ENCODE peak calls at places on chromosomes 13 and 19, in five cellular contexts. V is A549, K is cardiac muscle cell, I is body of pancreas, B is endothelial cell. N is an unnamed sample.

GRCh38 chr13:19586904-19587634 is 25.7 kb upstream of the TPTE2 start:
- DNase-seq in K (no peak), I (no peak), V (no peak), B (no peak), N (peak)

GRCh38 chr19:39951686-39952085 is 17.3 kb upstream of the FCGBP start:
- DNase-seq in K (no peak), I (no peak), V (peak), B (no peak), N (no peak)

GRCh38 chr19:4671182-4671851 is 1.2 kb upstream of the MYDGF start:
- DNase-seq in I (no peak), K (no peak), V (no peak), B (no peak), N (no peak)

GRCh38 chr13:93814658-93815057 is 588.1 kb downstream of the GPC6 start:
- DNase-seq in B (no peak), K (no peak), V (no peak), I (no peak), N (no peak)

GRCh38 chr13:82681535-82681934 is 1200.7 kb downstream of the SLITRK1 start:
- DNase-seq in I (no peak), V (no peak), B (no peak), K (no peak), N (no peak)

GRCh38 chr19:14507704-14508246 is 10.4 kb downstream of the DNAJB1 start:
- DNase-seq in I (no peak), B (no peak), V (no peak), K (peak), N (no peak)

GRCh38 chr13:32430018-32430747 is 2.3 kb upstream of the N4BP2L1 start:
- DNase-seq in K (no peak), V (no peak), B (peak), I (no peak), N (no peak)

GRCh38 chr19:55678121-55678671 is 3.2 kb downstream of the EPN1 start:
- DNase-seq in V (no peak), B (no peak), I (no peak), K (no peak), N (no peak)

GRCh38 chr13:23709521-23709920 is 139.3 kb downstream of the TNFRSF19 start:
- DNase-seq in K (peak), V (no peak), B (no peak), I (no peak), N (no peak)

GRCh38 chr19:52993342-52994178 is 20.2 kb upstream of the ERVV-1 start:
- DNase-seq in K (peak), V (no peak), B (peak), I (peak), N (peak)

GRCh38 chr13:112213467-112214245 is 146.7 kb downstream of the SOX1 start:
- DNase-seq in B (no peak), V (no peak), K (no peak), I (peak), N (no peak)

GRCh38 chr13:62358646-62358932 is 942.9 kb upstream of the PCDH20 start:
- DNase-seq in K (no peak), B (no peak), I (no peak), V (no peak), N (no peak)

GRCh38 chr19:6276447-6276846 is 3.3 kb downstream of the MLLT1 start:
- DNase-seq in I (peak), V (no peak), K (peak), B (no peak), N (no peak)

GRCh38 chr19:34576292-34576691 is 94.7 kb downstream of the WTIP start:
- DNase-seq in V (no peak), I (no peak), B (no peak), K (no peak), N (no peak)

GRCh38 chr13:102771298-102772041 is 2.1 kb downstream of the TEX30 start:
- DNase-seq in I (no peak), V (no peak), B (no peak), K (no peak), N (no peak)

GRCh38 chr19:8161135-8161646 is 11.8 kb upstream of the FBN3 start:
- DNase-seq in K (peak), I (peak), B (no peak), V (no peak), N (peak)

GRCh38 chr19:2827840-2828489 is 8.3 kb downstream of the ZNF554 start:
- DNase-seq in I (no peak), B (no peak), V (no peak), K (no peak), N (no peak)

GRCh38 chr13:79918620-79919019 is 422.3 kb downstream of the SPRY2 start:
- DNase-seq in B (no peak), K (no peak), I (no peak), V (no peak), N (no peak)

GRCh38 chr19:54416695-54417491 is 1.6 kb downstream of the TTYH1 start:
- DNase-seq in I (no peak), B (no peak), V (no peak), K (no peak), N (no peak)

GRCh38 chr19:1206733-1207301 is 1.2 kb downstream of the STK11 start:
- DNase-seq in V (no peak), I (peak), B (no peak), K (peak), N (peak)

GRCh38 chr13:43363156-43363918 is 340.0 kb downstream of the DNAJC15 start:
- DNase-seq in K (no peak), B (no peak), V (no peak), I (no peak), N (no peak)

GRCh38 chr19:8251025-8251472 is 41.9 kb downstream of the CERS4 start:
- DNase-seq in V (no peak), I (peak), B (no peak), K (no peak), N (no peak)

GRCh38 chr19:2343289-2343982 is 15.0 kb downstream of the SPPL2B start:
- DNase-seq in B (no peak), V (no peak), I (no peak), K (no peak), N (no peak)

GRCh38 chr19:7471696-7472620 is 16.9 kb downstream of the PEX11G start:
- DNase-seq in B (no peak), I (no peak), V (no peak), K (no peak), N (no peak)

GRCh38 chr13:112918746-112919145 is 50.3 kb upstream of the MCF2L start:
- DNase-seq in V (no peak), K (no peak), B (no peak), I (no peak), N (no peak)

GRCh38 chr19:5149508-5149907 is 180.6 kb downstream of the KDM4B start:
- DNase-seq in B (no peak), K (no peak), V (no peak), I (no peak), N (no peak)

GRCh38 chr13:50732712-50733111 is 110.8 kb downstream of the DLEU7 start:
- DNase-seq in K (no peak), V (no peak), B (no peak), I (no peak), N (no peak)

GRCh38 chr13:102376314-102376713 is 25.5 kb downstream of the FGF14 start:
- DNase-seq in K (no peak), V (no peak), I (no peak), B (no peak), N (no peak)

GRCh38 chr13:35830850-35831450 is 300.2 kb downstream of the DCLK1 start:
- DNase-seq in K (no peak), B (no peak), I (no peak), V (no peak), N (no peak)

GRCh38 chr19:38944981-38945506 is 14.3 kb downstream of the MRPS12 start:
- DNase-seq in B (no peak), K (no peak), I (no peak), V (no peak), N (no peak)

GRCh38 chr13:107644136-107644535 is 571.2 kb downstream of the LIG4 start:
- DNase-seq in I (no peak), B (no peak), K (no peak), V (no peak), N (no peak)

GRCh38 chr13:45120967-45121366 is 657 bp downstream of the GTF2F2 start:
- DNase-seq in B (no peak), V (no peak), K (no peak), I (no peak), N (no peak)

GRCh38 chr19:13055213-13056051 is 47.2 kb downstream of the LYL1 start:
- DNase-seq in I (peak), V (no peak), B (no peak), K (no peak), N (no peak)

GRCh38 chr13:96650301-96650886 is 343.9 kb downstream of the OXGR1 start:
- DNase-seq in K (no peak), B (no peak), I (no peak), V (no peak), N (no peak)

GRCh38 chr13:100128373-100128772 is 39.5 kb downstream of the PCCA start:
- DNase-seq in K (no peak), B (no peak), I (no peak), V (peak), N (peak)

GRCh38 chr13:99871249-99871898 is 100.2 kb downstream of the ZIC5 start:
- DNase-seq in B (no peak), V (no peak), K (no peak), I (no peak), N (no peak)

GRCh38 chr19:55626350-55626749 is 2.0 kb upstream of the ZNF784 start:
- DNase-seq in B (no peak), K (no peak), I (no peak), V (no peak), N (peak)

GRCh38 chr19:12867120-12868099 is 13.8 kb downstream of the DNASE2 start:
- DNase-seq in K (peak), V (no peak), B (peak), I (peak), N (peak)

GRCh38 chr13:32415019-32415418 is 12.9 kb downstream of the N4BP2L1 start:
- DNase-seq in B (peak), K (no peak), V (peak), I (no peak), N (peak)

GRCh38 chr19:10417598-10418280 is 2.6 kb upstream of the PDE4A start:
- DNase-seq in V (no peak), K (peak), I (no peak), B (no peak), N (no peak)

GRCh38 chr19:10419200-10419645 is 1.1 kb upstream of the PDE4A start:
- DNase-seq in B (no peak), K (no peak), I (no peak), V (no peak), N (peak)

GRCh38 chr19:10419646-10420443 is 493 bp upstream of the PDE4A start:
- DNase-seq in B (peak), I (no peak), V (peak), K (peak), N (peak)

GRCh38 chr19:10416380-10417257 is 3.7 kb upstream of the PDE4A start:
- DNase-seq in B (peak), V (peak), I (peak), K (peak), N (peak)

GRCh38 chr19:10418281-10419199 is 1.8 kb upstream of the PDE4A start:
- DNase-seq in V (no peak), K (peak), I (no peak), B (no peak), N (peak)
- TF ChIP-seq CTCF in V (no peak), K (peak), I (no peak), B (no peak), N (no peak)

DNA sequence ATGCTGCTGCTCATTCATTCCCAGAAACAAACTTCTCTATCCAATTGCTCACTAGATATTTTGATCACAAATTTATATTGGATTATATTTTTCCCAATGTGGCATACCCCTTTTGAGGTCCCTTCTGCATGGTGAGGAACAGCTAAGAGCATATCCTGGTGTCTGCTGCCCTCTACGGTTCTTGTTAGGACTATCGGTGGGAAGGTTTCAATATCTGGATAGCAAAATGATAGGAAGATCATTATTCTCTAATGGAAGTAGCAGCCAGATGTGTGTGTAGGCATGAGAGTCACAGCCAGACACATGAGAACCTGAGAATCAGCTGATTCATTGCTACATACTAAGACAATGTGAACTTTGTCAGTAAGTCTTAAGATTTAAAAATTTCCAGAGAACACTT is 1422.4 kb upstream of the MIR17HG start:
- DNase-seq in B (peak), I (no peak), V (no peak), K (peak), N (no peak)
- TF ChIP-seq CTCF in B (peak), I (no peak), V (peak), K (peak), N (no peak)

DNA sequence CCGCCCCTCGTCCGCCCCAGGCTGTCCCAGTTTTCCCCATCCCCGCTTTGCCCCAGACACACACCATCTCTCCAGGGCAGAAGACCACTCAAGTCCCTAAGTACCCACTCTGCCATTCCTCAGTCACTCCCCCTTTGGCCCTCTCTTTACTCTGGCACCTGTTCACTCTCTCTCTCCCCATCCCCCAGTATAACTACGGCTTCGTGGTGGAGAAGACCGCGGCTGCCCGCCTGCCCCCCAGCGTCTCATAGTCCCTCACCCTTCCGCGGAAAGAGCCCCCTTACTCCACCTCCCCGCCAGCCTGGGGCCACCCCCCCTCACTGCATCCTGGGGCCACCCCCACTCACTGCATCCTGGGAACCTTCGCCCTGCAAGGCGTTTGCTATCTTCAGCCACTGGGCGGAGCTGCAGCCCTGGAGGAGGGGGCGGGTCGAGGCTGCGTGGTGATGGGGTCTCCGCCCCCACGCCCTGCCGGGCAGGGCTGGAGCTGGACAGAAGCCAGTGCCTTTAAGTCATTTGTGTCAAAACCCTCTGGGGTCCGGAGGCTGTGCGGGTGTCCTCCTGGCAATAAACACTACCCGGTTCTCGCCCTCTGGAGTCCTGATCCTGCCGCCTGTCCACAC is 5.0 kb downstream of the MVB12A start:
- DNase-seq in B (peak), V (no peak), I (no peak), K (peak), N (peak)
- TF ChIP-seq CTCF in B (no peak), V (peak), I (peak), K (peak), N (peak)

GRCh38 chr19:42176990-42177685 is 40.3 kb downstream of the DEDD2 start:
- DNase-seq in I (peak), K (peak), V (peak), B (peak), N (peak)

GRCh38 chr19:42176649-42176989 is 40.9 kb downstream of the DEDD2 start:
- DNase-seq in K (peak), V (peak), I (no peak), B (peak), N (no peak)

GRCh38 chr19:42179501-42179817 is 38.0 kb downstream of the DEDD2 start:
- DNase-seq in V (no peak), K (no peak), I (no peak), B (no peak), N (no peak)

GRCh38 chr19:42177686-42178019 is 39.8 kb downstream of the DEDD2 start:
- DNase-seq in I (no peak), K (no peak), V (no peak), B (no peak), N (no peak)

DNA sequence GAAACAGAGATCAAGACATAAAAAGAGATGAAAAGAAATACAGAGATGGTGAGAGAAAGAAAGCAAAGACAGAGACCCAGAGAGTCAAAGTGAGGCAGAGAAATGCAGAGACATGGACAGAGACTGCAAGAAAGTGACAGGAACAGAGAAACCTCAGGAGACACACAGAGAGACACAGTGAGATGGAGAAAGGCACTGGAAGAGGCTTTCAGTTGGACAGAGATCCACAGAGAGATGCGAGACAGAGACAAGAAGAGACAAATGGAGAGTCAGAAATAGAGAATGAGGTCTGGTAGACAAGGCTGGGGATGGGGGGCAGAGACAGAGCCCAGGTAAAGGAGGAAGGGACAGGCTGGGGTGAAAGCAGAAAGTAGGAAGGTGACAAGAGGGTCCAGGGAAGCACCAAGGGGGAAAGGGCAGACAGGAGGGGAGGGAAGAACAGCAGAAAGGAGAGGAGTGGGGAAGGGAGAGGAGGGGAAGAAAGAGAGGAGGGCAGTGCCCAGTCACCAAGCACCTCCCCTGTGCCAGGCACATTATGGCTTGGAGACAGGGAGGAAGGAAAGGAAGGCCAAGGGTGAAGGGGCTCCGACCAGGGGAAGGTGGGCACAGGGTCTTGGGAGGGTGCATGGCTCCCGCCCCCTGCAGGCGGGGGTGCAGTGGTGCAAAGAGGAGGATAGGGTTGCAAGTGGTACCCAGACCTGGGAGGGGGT is 38.5 kb downstream of the DEDD2 start:
- DNase-seq in I (no peak), V (peak), B (peak), K (peak), N (no peak)
- TF ChIP-seq CTCF in I (no peak), V (peak), B (peak), K (peak), N (peak)

DNA sequence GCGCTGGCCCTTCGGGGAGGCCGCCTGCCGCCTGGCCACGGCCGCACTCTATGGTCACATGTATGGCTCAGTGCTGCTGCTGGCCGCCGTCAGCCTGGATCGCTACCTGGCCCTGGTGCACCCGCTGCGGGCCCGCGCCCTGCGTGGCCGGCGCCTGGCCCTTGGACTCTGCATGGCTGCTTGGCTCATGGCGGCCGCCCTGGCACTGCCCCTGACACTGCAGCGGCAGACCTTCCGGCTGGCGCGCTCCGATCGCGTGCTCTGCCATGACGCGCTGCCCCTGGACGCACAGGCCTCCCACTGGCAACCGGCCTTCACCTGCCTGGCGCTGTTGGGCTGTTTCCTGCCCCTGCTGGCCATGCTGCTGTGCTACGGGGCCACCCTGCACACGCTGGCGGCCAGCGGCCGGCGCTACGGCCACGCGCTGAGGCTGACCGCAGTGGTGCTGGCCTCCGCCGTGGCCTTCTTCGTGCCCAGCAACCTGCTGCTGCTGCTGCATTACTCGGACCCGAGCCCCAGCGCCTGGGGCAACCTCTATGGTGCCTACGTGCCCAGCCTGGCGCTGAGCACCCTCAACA is 1.2 kb downstream of the F2RL3 start:
- DNase-seq in K (no peak), I (no peak), B (no peak), V (no peak), N (no peak)
- TF ChIP-seq CTCF in K (no peak), I (no peak), B (no peak), V (no peak), N (no peak)

GRCh38 chr13:70310720-70311119 is 202.5 kb upstream of the KLHL1 start:
- DNase-seq in I (no peak), B (peak), K (peak), V (no peak), N (no peak)
- TF ChIP-seq CTCF in I (peak), B (no peak), K (no peak), V (peak), N (no peak)

GRCh38 chr19:32317045-32317444 is 28.4 kb upstream of the ZNF507 start:
- DNase-seq in K (no peak), I (no peak), V (no peak), B (no peak), N (no peak)

GRCh38 chr19:32313866-32314265 is 31.5 kb upstream of the ZNF507 start:
- DNase-seq in V (no peak), B (no peak), I (no peak), K (no peak), N (no peak)

GRCh38 chr19:32316034-32316433 is 29.4 kb upstream of the ZNF507 start:
- DNase-seq in V (no peak), I (no peak), K (peak), B (no peak), N (no peak)

GRCh38 chr19:32322541-32322940 is 22.9 kb upstream of the ZNF507 start:
- DNase-seq in B (no peak), K (no peak), I (no peak), V (no peak), N (no peak)

DNA sequence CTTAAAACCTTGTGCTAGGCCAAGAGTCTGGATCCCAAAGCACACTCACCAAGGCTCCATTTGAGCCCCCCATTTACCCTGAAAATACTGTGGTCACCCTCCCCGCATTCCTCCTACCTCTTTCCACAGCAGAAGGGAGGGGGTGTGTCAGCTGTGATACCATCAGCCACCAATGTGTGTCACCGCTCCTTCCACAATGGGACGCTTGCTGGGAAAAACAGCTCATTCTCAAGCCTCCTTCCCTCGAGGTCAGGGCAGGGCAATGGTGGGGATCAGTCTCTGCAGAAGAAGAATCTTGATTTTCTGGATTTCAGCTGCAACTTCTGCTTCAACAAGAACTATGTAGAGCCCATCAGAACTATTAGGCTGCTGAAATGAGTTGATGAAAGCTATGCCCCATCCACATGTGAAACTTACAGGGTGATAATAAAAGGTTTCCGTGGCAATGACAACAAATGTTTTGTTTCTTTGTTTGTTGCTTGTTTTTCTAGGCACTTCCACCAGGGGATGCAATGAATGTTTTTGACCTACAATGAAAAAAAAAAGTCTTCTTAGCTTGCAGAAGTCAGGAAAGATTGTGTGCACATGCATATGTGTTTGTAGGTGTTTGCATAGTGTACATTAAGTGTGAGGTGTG is 26.4 kb upstream of the ZNF507 start:
- DNase-seq in B (peak), I (no peak), V (peak), K (peak), N (peak)
- TF ChIP-seq CTCF in B (no peak), I (peak), V (peak), K (peak), N (no peak)